ENCODE peak calls at places on chromosomes 12 and 14, in seven cellular contexts. I is psoas muscle; J is stimulated activated CD4-positive, alpha-beta T cell treated with anti-CD3 and anti-CD28 coated beads, TNF-alpha, amount 100 ng/mL, for 1 hour; M is GM06990; Z is neural crest cell; U is non-pigmented ciliary epithelial cell; A is RWPE1. F is an unnamed sample.

GRCh38 chr14:101499080-101499479 is 62.2 kb upstream of the DIO3 start:
- DNase-seq in J (no peak), A (no peak), I (no peak), M (no peak), U (no peak), Z (no peak), F (peak)

GRCh38 chr14:56324831-56325230 is 206.6 kb downstream of the PELI2 start:
- DNase-seq in M (no peak), A (no peak), J (no peak), U (no peak), I (no peak), Z (no peak), F (no peak)

GRCh38 chr14:65250162-65250495 is 147.8 kb upstream of the MAX start:
- DNase-seq in Z (no peak), J (no peak), U (no peak), I (no peak), A (no peak), M (no peak), F (no peak)

GRCh38 chr14:100476012-100476822 is 111.0 kb downstream of the BEGAIN start:
- DNase-seq in A (peak), M (no peak), I (no peak), J (no peak), Z (no peak), U (peak), F (no peak)

GRCh38 chr12:120721866-120722265 is 3.8 kb upstream of the ACADS start:
- DNase-seq in I (no peak), J (no peak), Z (no peak), U (no peak), M (no peak), A (no peak), F (no peak)

GRCh38 chr12:64083285-64084210 is 138.5 kb downstream of the KICS2 start:
- DNase-seq in M (no peak), I (peak), Z (no peak), U (peak), A (no peak), J (no peak), F (no peak)

GRCh38 chr12:122874081-122874480 is 21.8 kb downstream of the VPS37B start:
- DNase-seq in Z (no peak), J (peak), U (no peak), M (no peak), A (no peak), I (no peak), F (peak)

GRCh38 chr12:49967042-49967776 is 5.5 kb downstream of the AQP5 start:
- DNase-seq in I (peak), U (peak), J (peak), Z (peak), M (peak), A (peak), F (peak)

GRCh38 chr12:130495156-130495555 is 157.5 kb downstream of the PIWIL1 start:
- DNase-seq in M (no peak), J (no peak), Z (no peak), I (no peak), A (no peak), U (no peak), F (no peak)

GRCh38 chr14:105495101-105495989 is 4.3 kb downstream of the TEDC1 start:
- DNase-seq in A (no peak), U (no peak), I (peak), M (peak), Z (no peak), J (no peak), F (peak)

GRCh38 chr12:25552681-25553080 is 402 bp downstream of the LMNTD1 start:
- DNase-seq in U (peak), A (no peak), I (no peak), Z (no peak), M (no peak), J (no peak), F (no peak)

GRCh38 chr12:88893801-88894200 is 313.5 kb upstream of the KITLG start:
- DNase-seq in Z (no peak), A (no peak), J (no peak), I (no peak), M (no peak), U (no peak), F (no peak)

GRCh38 chr12:18323159-18323558 is 61.8 kb downstream of the PIK3C2G start:
- DNase-seq in U (no peak), I (no peak), Z (no peak), M (no peak), A (no peak), J (no peak), F (no peak)

GRCh38 chr12:50955288-50955687 is 2.9 kb downstream of the HIGD1C start:
- DNase-seq in I (no peak), A (no peak), Z (no peak), J (no peak), M (no peak), U (no peak), F (no peak)

GRCh38 chr12:111434680-111435338 is 29.1 kb downstream of the SH2B3 start:
- DNase-seq in U (no peak), J (peak), A (no peak), I (peak), M (peak), Z (no peak), F (no peak)

GRCh38 chr12:43758247-43758727 is 303 bp downstream of the PUS7L start:
- DNase-seq in M (no peak), Z (peak), U (no peak), A (peak), I (peak), J (peak), F (peak)

GRCh38 chr12:53327435-53328042 is 6.1 kb upstream of the AAAS start:
- DNase-seq in A (no peak), J (no peak), M (no peak), U (no peak), Z (no peak), I (peak), F (no peak)